ENCODE peak calls at places on chromosomes 12 and 14, in four cellular contexts. D is fibroblast of lung, G is tibial artery, A is kidney. T is an unnamed sample.

GRCh38 chr12:126343352-126343751 is 1278.1 kb downstream of the AACS start:
- DNase-seq in D (peak), G (no peak), A (no peak), T (no peak)

GRCh38 chr14:73662439-73663056 is 17.8 kb downstream of the DNAL1 start:
- DNase-seq in D (peak), G (peak), A (no peak), T (peak)

GRCh38 chr12:45298721-45299120 is 82.8 kb downstream of the ANO6 start:
- DNase-seq in D (no peak), G (no peak), A (no peak), T (no peak)

GRCh38 chr12:40105515-40106201 is at the start of gene SLC2A13:
- DNase-seq in D (peak), G (peak), A (peak), T (peak)

GRCh38 chr14:62428429-62429203 is 616.6 kb downstream of the KCNH5 start:
- DNase-seq in D (peak), G (no peak), A (no peak), T (peak)

GRCh38 chr14:59377485-59377884 is 87.7 kb downstream of the GPR135 start:
- DNase-seq in D (peak), G (no peak), A (peak), T (no peak)

GRCh38 chr14:95327558-95328374 is 8.1 kb upstream of the CLMN start:
- DNase-seq in D (no peak), G (no peak), A (no peak), T (no peak)

GRCh38 chr14:45699451-45699850 is 446.4 kb upstream of the MIS18BP1 start:
- DNase-seq in D (no peak), G (no peak), A (no peak), T (no peak)

GRCh38 chr12:72493390-72493789 is 221.2 kb downstream of the TRHDE start:
- DNase-seq in D (no peak), G (no peak), A (no peak), T (no peak)

GRCh38 chr14:21399311-21399870 is 15.6 kb upstream of the SUPT16H start:
- DNase-seq in D (no peak), G (no peak), A (no peak), T (no peak)

GRCh38 chr12:113057565-113058485 is 1.3 kb downstream of the DTX1 start:
- DNase-seq in D (no peak), G (no peak), A (no peak), T (no peak)

GRCh38 chr12:75438052-75438754 is 42.4 kb upstream of the GLIPR1 start:
- DNase-seq in D (no peak), G (peak), A (no peak), T (no peak)

GRCh38 chr12:109170335-109170734 is 53.9 kb downstream of the ACACB start:
- DNase-seq in D (no peak), G (no peak), A (no peak), T (no peak)

GRCh38 chr12:20142956-20143355 is 225.4 kb upstream of the PDE3A start:
- DNase-seq in D (no peak), G (no peak), A (no peak), T (no peak)

GRCh38 chr12:70120970-70121369 is 122.3 kb upstream of the CNOT2 start:
- DNase-seq in D (no peak), G (no peak), A (no peak), T (no peak)

GRCh38 chr12:90970471-90970870 is 15.5 kb upstream of the CCER1 start:
- DNase-seq in D (no peak), G (no peak), A (no peak), T (peak)

GRCh38 chr14:74984241-74985027 is 18.3 kb upstream of the EIF2B2 start:
- DNase-seq in D (no peak), G (peak), A (no peak), T (no peak)

GRCh38 chr14:64801800-64802199 is 77.9 kb downstream of the SPTB start:
- DNase-seq in D (no peak), G (no peak), A (no peak), T (peak)

GRCh38 chr12:66235626-66236281 is 46.7 kb downstream of the IRAK3 start:
- DNase-seq in D (peak), G (no peak), A (no peak), T (no peak)

GRCh38 chr14:92677087-92677668 is 71.2 kb downstream of the LGMN start:
- DNase-seq in D (no peak), G (no peak), A (peak), T (no peak)

GRCh38 chr12:109228664-109229063 is 80.4 kb downstream of the FOXN4 start:
- DNase-seq in D (no peak), G (no peak), A (no peak), T (peak)

GRCh38 chr12:72511906-72512305 is 239.7 kb downstream of the TRHDE start:
- DNase-seq in D (peak), G (no peak), A (no peak), T (peak)

GRCh38 chr12:101021911-101022388 is 188.1 kb downstream of the SLC5A8 start:
- DNase-seq in D (peak), G (no peak), A (no peak), T (peak)

GRCh38 chr12:12779529-12779928 is 5.9 kb upstream of the APOLD1 start:
- DNase-seq in D (peak), G (no peak), A (no peak), T (peak)

GRCh38 chr14:68506645-68507405 is 286.0 kb downstream of the ZFP36L1 start:
- DNase-seq in D (no peak), G (no peak), A (no peak), T (peak)

GRCh38 chr14:68509188-68509953 is 283.5 kb downstream of the ZFP36L1 start:
- DNase-seq in D (peak), G (no peak), A (no peak), T (no peak)

GRCh38 chr14:68508581-68508980 is 284.3 kb downstream of the ZFP36L1 start:
- DNase-seq in D (no peak), G (no peak), A (no peak), T (no peak)

GRCh38 chr14:68506021-68506644 is 286.7 kb downstream of the ZFP36L1 start:
- DNase-seq in D (peak), G (no peak), A (no peak), T (peak)

DNA sequence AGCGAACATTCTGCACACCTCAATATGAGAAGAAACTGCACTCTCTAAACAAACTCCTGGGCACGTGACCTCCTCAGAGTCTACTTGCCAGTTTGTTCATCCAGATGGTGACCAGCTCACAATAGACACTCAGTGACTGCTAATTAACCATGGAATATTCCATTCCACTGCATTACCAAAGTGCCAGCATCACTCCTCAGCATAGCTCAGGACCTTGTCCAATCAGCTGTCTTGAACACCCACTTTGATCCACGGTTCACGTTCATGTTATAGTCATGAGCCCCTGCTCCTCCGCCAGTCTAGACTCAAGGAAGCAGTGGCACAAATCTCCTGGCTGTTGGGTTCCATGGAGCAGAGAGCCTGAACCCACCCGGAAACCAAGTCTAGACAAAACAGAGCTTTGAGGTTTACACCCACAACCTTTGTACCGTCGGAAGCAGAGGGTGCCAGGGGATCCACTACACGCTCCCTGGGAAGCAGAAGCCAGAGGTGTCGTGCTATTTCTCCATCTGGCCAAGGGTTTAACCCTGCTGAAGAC is 285.3 kb downstream of the ZFP36L1 start:
- DNase-seq in D (no peak), G (no peak), A (no peak), T (no peak)
- H3K4me3 ChIP-seq in D (no peak), G (no peak), A (no peak), T (no peak)

DNA sequence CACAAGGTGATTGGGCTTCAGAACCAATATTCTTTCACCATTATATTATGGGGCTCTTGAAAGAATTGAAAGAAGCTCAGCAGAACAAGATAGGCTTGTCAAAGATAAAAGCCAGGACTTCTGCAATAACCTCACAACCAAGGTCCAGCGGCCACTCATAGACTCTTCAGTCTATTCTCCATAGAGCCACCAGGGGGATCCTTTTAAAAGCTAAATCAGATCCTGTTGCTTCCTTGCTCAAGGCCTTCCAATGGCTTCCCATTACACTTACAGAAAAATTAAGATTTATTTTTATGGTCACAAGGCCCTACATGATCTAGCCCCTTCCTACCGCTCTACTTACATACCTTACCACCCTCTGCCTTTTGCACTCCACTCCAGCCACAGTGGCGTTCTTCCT is 169.6 kb downstream of the C12orf42 start:
- DNase-seq in D (no peak), G (no peak), A (no peak), T (peak)
- TF ChIP-seq CTCF in D (no peak), G (no peak), A (no peak), T (peak)

GRCh38 chr12:27637524-27637923 is 58.7 kb upstream of the REP15 start:
- DNase-seq in D (no peak), G (no peak), A (no peak), T (no peak)

GRCh38 chr12:27644446-27644845 is 51.8 kb upstream of the REP15 start:
- DNase-seq in D (peak), G (no peak), A (no peak), T (peak)

GRCh38 chr12:27635349-27635972 is 60.8 kb upstream of the REP15 start:
- DNase-seq in D (peak), G (no peak), A (no peak), T (peak)

DNA sequence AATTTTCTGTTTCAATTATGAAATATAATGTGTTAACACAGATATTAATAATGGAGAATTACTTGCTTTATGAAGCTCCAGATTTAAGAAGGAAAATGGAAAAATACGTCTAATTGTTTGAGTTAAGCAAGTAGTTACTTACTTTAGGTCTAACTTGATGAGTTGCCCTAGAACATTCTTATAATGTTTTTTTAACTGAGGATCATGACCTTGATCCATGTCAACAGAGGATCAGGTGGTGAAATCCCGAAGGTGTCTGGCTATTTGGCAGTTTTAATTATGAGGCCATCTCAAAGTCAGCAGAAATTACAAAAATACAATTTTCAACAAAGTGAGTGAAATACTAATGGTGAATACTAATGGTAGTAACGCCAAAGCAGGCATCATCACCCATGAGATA is 57.0 kb upstream of the REP15 start:
- DNase-seq in D (no peak), G (no peak), A (no peak), T (no peak)
- H3K27ac ChIP-seq in D (no peak), G (no peak), A (no peak), T (no peak)

GRCh38 chr14:29804481-29804880 is 123.2 kb downstream of the PRKD1 start:
- DNase-seq in D (no peak), G (no peak), A (no peak), T (no peak)
- H3K4me3 ChIP-seq in D (no peak), G (no peak), A (no peak), T (no peak)

DNA sequence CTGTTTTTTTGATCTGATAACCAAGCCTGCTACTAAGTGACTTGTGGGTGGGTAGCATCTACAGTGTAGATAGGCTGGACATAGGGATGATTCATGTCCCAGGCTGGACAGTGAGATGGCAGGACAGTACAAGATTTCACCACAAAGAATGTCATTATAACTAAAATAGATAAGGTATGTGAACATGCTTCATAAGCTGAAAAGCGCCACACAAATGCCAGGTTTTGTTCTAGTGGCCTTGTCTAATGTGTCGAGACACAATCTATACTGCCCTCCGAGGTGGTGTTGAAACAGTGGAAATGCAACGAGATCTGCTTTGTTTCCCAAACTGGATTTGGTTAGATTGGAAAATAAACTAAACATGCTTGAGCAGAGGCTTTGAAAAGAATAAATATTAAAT is 4.4 kb downstream of the LGALS3 start:
- DNase-seq in D (peak), G (no peak), A (no peak), T (no peak)
- TF ChIP-seq CTCF in D (peak), G (peak), A (peak), T (no peak)

DNA sequence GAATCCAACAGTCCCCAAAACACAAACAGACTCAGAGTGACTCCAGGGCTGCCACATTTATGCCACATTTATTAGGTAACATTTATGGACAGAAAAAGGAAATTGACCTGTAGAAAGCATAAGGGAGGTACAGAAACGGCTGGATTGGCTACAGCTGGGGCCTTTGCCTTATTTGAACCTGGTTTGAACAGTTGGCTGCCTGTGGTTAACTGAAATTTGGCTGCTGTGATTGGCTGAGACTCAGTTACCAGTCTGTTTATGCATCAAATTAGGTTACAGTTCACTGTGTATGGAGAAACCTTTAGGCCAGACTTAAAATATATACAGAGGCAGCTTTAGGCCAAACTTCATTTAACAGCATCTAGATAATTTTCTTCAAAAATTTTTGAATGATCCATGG is 27.8 kb upstream of the PCNX1 start:
- DNase-seq in D (peak), G (no peak), A (no peak), T (no peak)
- H3K27ac ChIP-seq in D (no peak), G (no peak), A (no peak), T (no peak)

GRCh38 chr14:52693532-52693931 is 1.8 kb downstream of the ERO1A start:
- DNase-seq in D (no peak), G (no peak), A (no peak), T (no peak)

GRCh38 chr14:52692248-52692962 is 3.0 kb downstream of the ERO1A start:
- DNase-seq in D (peak), G (no peak), A (no peak), T (no peak)

GRCh38 chr14:52690983-52691760 is 4.2 kb downstream of the ERO1A start:
- DNase-seq in D (no peak), G (no peak), A (no peak), T (peak)

GRCh38 chr14:52694761-52695480 is 437 bp downstream of the ERO1A start:
- DNase-seq in D (peak), G (no peak), A (no peak), T (peak)

DNA sequence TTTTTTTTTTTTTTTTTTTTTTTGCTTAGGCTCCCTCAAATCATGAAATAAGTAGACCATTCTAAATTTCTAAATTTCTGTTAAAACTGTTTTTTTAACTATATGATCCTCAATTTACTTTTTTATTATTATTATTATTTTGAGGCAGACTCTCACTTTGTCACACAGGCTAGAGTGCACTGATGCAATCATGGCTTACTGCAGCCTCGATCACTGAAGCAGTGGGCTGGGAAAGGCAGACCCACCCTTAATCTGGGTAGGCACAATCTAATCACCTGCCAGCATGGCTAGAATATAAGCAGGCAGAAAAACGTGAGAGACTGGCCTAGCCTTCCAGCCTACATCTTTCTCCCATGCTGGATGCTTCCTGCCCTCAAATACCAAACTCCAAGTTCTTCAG is 2.4 kb downstream of the ERO1A start:
- DNase-seq in D (no peak), G (no peak), A (no peak), T (no peak)
- H3K4me3 ChIP-seq in D (no peak), G (no peak), A (no peak), T (peak)

DNA sequence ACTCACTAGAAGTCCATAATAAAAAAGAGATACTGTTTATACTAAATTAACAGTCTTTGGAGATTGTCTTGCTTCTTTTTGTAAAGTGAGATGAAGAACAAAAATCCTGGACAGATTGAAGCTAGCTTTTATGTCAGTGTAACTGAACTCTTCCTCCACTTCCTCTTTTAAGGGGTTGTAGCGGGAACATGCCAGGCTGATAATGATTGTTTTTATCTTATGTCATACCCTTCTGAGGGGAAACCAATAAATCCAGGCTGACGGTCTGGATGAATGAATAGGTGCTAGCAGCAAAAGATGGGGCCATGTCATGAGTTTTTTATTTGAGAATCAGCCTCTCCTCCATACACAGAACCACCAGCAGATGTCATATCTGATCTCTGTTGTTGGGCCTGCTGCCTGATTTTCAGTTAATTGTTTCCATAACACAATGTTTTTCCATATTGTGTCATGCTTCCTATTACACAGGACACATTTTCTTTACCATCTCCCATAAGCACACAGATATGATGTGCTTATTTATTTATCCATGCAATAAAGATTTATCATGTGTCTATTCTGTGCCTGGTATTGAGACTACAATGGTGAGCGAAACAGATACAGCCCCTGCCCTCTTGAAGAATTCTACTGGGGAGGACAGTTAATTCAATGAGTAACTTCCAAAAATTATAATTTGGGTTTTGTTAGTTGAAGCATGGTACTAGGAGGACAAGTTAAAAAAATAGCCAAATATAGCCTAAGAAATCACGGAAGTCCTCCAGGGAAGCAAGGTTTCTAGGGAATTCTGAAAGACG is 33.5 kb upstream of the CRY1 start:
- DNase-seq in D (no peak), G (no peak), A (no peak), T (peak)
- TF ChIP-seq CTCF in D (peak), G (no peak), A (peak), T (peak)

DNA sequence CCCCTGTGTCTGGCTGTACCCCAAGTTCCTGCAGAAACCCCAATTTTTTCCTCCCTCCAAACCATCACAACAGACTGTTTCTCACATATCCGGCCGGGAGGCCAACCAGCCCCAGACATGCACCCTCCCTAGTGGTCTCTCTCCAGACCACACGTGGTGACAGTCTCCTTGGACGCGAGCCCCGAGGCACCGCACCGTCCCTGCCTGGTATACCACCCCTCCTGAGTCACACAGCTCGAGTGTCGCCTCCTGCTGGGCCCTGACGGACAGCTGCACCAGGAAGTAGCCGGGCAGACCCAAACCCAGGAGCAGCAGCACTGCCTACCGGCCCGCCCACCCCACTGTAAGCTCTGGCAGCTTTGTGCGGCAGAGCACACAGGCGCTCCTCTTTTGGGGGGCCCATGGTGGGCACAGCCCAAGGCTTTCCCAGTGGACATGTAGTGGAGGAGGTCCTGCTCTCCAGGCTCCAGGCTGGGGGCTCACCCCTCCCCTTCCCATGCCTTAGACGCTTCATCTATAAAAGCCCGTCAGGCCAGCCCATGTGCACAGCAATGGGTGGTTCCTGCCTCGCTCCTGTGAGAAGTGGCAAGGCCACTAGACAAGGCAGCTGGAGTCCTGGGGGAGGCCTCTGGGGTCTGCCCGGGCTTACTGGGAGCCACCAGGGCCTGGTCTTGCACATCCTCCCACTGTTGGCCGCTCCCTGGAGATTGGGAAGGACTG is 97.5 kb downstream of the RFLNA start:
- DNase-seq in D (peak), G (peak), A (peak), T (no peak)
- H3K27ac ChIP-seq in D (peak), G (peak), A (peak), T (peak)

GRCh38 chr12:30822385-30823139 is 67.8 kb upstream of the CAPRIN2 start:
- DNase-seq in D (peak), G (peak), A (peak), T (no peak)
- H3K4me3 ChIP-seq in D (peak), G (peak), A (peak), T (peak)